ENCODE peak calls at places on chromosomes 13 and 19, in four cellular contexts. One of them, this sample, is unnamed.

GRCh38 chr19:50979758-50980157 is 4.0 kb downstream of the KLK7 start:
- DNase-seq in HepG2: no peak
- DNase-seq in K562: no peak
- DNase-seq in HEK293T: no peak
- DNase-seq in this sample: no peak

GRCh38 chr13:73767747-73768315 is 366.4 kb downstream of the KLF12 start:
- DNase-seq in HEK293T: peak; percentile 56
- DNase-seq in HepG2: peak; percentile 9
- DNase-seq in K562: peak; percentile 8
- DNase-seq in this sample: peak; percentile 29

GRCh38 chr19:3270908-3271307 is 46.4 kb downstream of the CELF5 start:
- DNase-seq in HEK293T: peak; percentile 36
- DNase-seq in HepG2: peak; percentile 43
- DNase-seq in K562: peak; percentile 62
- DNase-seq in this sample: peak; percentile 66

GRCh38 chr13:42307461-42307860 is 35.5 kb downstream of the AKAP11 start:
- DNase-seq in K562: no peak
- DNase-seq in HepG2: no peak
- DNase-seq in HEK293T: no peak
- DNase-seq in this sample: no peak

GRCh38 chr13:46575843-46576242 is 22.9 kb downstream of the LRCH1 start:
- DNase-seq in K562: no peak
- DNase-seq in HEK293T: no peak
- DNase-seq in HepG2: no peak
- DNase-seq in this sample: no peak

GRCh38 chr13:50326271-50326670 is 311.0 kb downstream of the KCNRG start:
- DNase-seq in HEK293T: no peak
- DNase-seq in HepG2: no peak
- DNase-seq in K562: no peak
- DNase-seq in this sample: no peak

GRCh38 chr19:40704491-40705361 is 12.0 kb downstream of the COQ8B start:
- DNase-seq in HepG2: no peak
- DNase-seq in K562: no peak
- DNase-seq in HEK293T: no peak
- DNase-seq in this sample: no peak

GRCh38 chr19:18013621-18014111 is 5.7 kb downstream of the ARRDC2 start:
- DNase-seq in K562: peak; percentile 24
- DNase-seq in HepG2: peak; percentile 95
- DNase-seq in HEK293T: no peak
- DNase-seq in this sample: no peak

GRCh38 chr19:19342086-19343015 is 21.7 kb downstream of the MAU2 start:
- DNase-seq in K562: peak; percentile 83
- DNase-seq in HEK293T: peak; percentile 86
- DNase-seq in HepG2: peak; percentile 44
- DNase-seq in this sample: peak; percentile 78

GRCh38 chr19:57914517-57914916 is 1.9 kb downstream of the ZNF417 start:
- DNase-seq in HEK293T: no peak
- DNase-seq in K562: no peak
- DNase-seq in HepG2: peak; percentile 13
- DNase-seq in this sample: no peak

GRCh38 chr13:94247890-94248289 is 231.6 kb downstream of the DCT start:
- DNase-seq in K562: no peak
- DNase-seq in HepG2: no peak
- DNase-seq in HEK293T: no peak
- DNase-seq in this sample: no peak

GRCh38 chr19:13428352-13428751 is 77.9 kb downstream of the CACNA1A start:
- DNase-seq in HEK293T: peak; percentile 30
- DNase-seq in HepG2: no peak
- DNase-seq in K562: peak; percentile 44
- DNase-seq in this sample: peak; percentile 28

GRCh38 chr13:49926019-49926418 is 10.1 kb downstream of the SPRYD7 start:
- DNase-seq in K562: no peak
- DNase-seq in HepG2: no peak
- DNase-seq in HEK293T: no peak
- DNase-seq in this sample: no peak

GRCh38 chr19:46739290-46739771 is 6.5 kb upstream of the FKRP start:
- DNase-seq in K562: no peak
- DNase-seq in HEK293T: no peak
- DNase-seq in HepG2: no peak
- DNase-seq in this sample: no peak

GRCh38 chr13:51731759-51732158 is 72.2 kb downstream of the DHRS12 start:
- DNase-seq in HEK293T: no peak
- DNase-seq in HepG2: no peak
- DNase-seq in K562: no peak
- DNase-seq in this sample: no peak
- TF ChIP-seq ELF4 in HEK293T: no peak
- TF ChIP-seq ELF4 in HepG2: no peak
- TF ChIP-seq ELF4 in K562: no peak
- TF ChIP-seq ELF4 in this sample: no peak

DNA sequence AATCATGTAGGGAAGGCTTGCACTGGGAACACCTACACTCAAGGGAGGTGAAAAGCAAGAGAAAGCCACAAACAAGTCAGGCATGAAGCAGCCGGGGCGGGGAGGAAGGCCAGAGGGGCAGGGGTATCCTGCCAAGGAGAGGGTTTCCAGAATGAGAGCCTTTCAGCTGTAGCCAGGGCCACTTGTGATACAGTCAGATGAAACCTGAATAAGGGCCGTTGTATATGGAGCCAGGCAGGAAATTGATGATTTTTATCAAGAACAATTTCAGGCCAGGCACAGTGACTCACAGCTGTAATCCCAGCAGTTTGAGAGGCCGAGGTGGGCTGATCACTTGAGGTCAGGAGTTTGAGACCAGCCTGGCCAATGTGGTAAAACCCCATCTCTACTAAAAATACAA is 4.4 kb downstream of the TRPM4 start:
- DNase-seq in HEK293T: no peak
- DNase-seq in HepG2: no peak
- DNase-seq in K562: no peak
- DNase-seq in this sample: no peak
- TF ChIP-seq ELF4 in HEK293T: no peak
- TF ChIP-seq ELF4 in HepG2: no peak
- TF ChIP-seq ELF4 in K562: no peak
- TF ChIP-seq ELF4 in this sample: no peak

GRCh38 chr19:56821209-56821608 is 19.3 kb downstream of the PEG3 start:
- DNase-seq in HepG2: no peak
- DNase-seq in HEK293T: no peak
- DNase-seq in K562: no peak
- DNase-seq in this sample: no peak

GRCh38 chr19:56822755-56823154 is 17.8 kb downstream of the PEG3 start:
- DNase-seq in HEK293T: no peak
- DNase-seq in HepG2: no peak
- DNase-seq in K562: no peak
- DNase-seq in this sample: no peak

GRCh38 chr19:56823956-56824355 is 16.6 kb downstream of the PEG3 start:
- DNase-seq in HepG2: no peak
- DNase-seq in HEK293T: no peak
- DNase-seq in K562: no peak
- DNase-seq in this sample: no peak

GRCh38 chr19:56823417-56823816 is 17.1 kb downstream of the PEG3 start:
- DNase-seq in K562: no peak
- DNase-seq in HepG2: no peak
- DNase-seq in HEK293T: no peak
- DNase-seq in this sample: no peak

GRCh38 chr19:56821675-56822074 is 18.9 kb downstream of the PEG3 start:
- DNase-seq in HEK293T: no peak
- DNase-seq in K562: no peak
- DNase-seq in HepG2: no peak
- DNase-seq in this sample: no peak
- TF ChIP-seq ELF4 in HEK293T: no peak
- TF ChIP-seq ELF4 in K562: no peak
- TF ChIP-seq ELF4 in HepG2: no peak
- TF ChIP-seq ELF4 in this sample: no peak

GRCh38 chr13:30730526-30730925 is 4.8 kb upstream of the ALOX5AP start:
- DNase-seq in K562: no peak
- DNase-seq in HepG2: peak; percentile 3
- DNase-seq in HEK293T: no peak
- DNase-seq in this sample: peak; percentile 44
- TF ChIP-seq ELF4 in K562: no peak
- TF ChIP-seq ELF4 in HepG2: no peak
- TF ChIP-seq ELF4 in HEK293T: no peak
- TF ChIP-seq ELF4 in this sample: no peak

DNA sequence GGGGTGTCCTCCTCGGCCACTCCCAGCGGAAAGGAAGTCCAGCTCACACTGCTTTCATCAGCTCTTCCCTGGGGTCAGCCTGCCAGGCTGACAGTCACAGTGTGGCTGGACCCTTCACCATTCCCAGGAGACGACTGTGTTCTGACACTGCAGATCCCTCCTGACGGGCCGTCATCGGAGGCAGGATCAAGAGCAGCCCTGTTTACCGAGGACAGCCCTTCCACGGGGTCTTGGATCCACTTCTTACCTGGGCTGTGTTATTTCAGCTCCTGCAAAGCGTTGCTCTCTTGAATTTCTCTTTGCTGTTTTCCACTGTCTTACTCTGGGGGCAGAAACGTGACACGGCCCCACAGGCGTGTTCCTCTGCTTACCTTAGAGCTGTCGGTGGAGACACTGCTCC is 149.9 kb upstream of the SOX1 start:
- DNase-seq in HepG2: no peak
- DNase-seq in HEK293T: no peak
- DNase-seq in K562: no peak
- DNase-seq in this sample: no peak
- TF ChIP-seq ELF4 in HepG2: no peak
- TF ChIP-seq ELF4 in HEK293T: no peak
- TF ChIP-seq ELF4 in K562: no peak
- TF ChIP-seq ELF4 in this sample: no peak

GRCh38 chr13:93227280-93227905 is 786 bp downstream of the GPC6 start:
- DNase-seq in K562: no peak
- DNase-seq in HEK293T: peak; percentile 59
- DNase-seq in HepG2: peak; percentile 28
- DNase-seq in this sample: peak; percentile 56

GRCh38 chr13:93226065-93226622 is 463 bp upstream of the GPC6 start:
- DNase-seq in HepG2: peak; percentile 52
- DNase-seq in K562: no peak
- DNase-seq in HEK293T: no peak
- DNase-seq in this sample: no peak

GRCh38 chr13:93227906-93228801 is 1.5 kb downstream of the GPC6 start:
- DNase-seq in HepG2: peak; percentile 80
- DNase-seq in K562: peak; percentile 69
- DNase-seq in HEK293T: peak; percentile 87
- DNase-seq in this sample: peak; percentile 79

GRCh38 chr13:93225610-93226009 is 997 bp upstream of the GPC6 start:
- DNase-seq in HepG2: no peak
- DNase-seq in HEK293T: no peak
- DNase-seq in K562: no peak
- DNase-seq in this sample: no peak

DNA sequence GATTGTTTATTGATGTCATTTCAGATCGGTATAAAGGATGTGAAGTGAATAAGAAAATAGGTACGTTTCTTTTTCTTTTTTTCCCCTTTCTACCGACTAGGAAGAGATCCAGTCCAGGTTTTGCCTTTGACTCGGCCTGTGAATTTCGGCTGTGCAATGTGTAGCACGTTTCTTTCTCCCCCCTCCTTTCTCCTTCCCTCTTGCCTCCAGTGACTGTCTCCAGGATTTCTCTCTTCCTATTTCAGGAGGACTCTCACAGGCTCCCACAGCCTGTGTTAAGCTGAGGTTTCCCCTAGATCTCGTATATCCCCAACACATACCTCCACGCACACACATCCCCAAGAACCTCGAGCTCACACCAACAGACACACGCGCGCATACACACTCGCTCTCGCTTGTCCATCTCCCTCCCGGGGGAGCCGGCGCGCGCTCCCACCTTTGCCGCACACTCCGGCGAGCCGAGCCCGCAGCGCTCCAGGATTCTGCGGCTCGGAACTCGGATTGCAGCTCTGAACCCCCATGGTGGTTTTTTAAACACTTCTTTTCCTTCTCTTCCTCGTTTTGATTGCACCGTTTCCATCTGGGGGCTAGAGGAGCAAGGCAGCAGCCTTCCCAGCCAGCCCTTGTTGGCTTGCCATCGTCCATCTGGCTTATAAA is at the start of gene GPC6:
- DNase-seq in HepG2: peak; percentile 79
- DNase-seq in K562: no peak
- DNase-seq in HEK293T: peak; percentile 83
- DNase-seq in this sample: peak; percentile 58
- TF ChIP-seq ELF4 in HepG2: no peak
- TF ChIP-seq ELF4 in K562: no peak
- TF ChIP-seq ELF4 in HEK293T: peak; percentile 48
- TF ChIP-seq ELF4 in this sample: no peak

GRCh38 chr13:67230774-67231480 is 791 bp upstream of the PCDH9 start:
- DNase-seq in HEK293T: peak; percentile 87
- DNase-seq in K562: peak; percentile 11
- DNase-seq in HepG2: peak; percentile 9
- DNase-seq in this sample: peak; percentile 69
- TF ChIP-seq ELF4 in HEK293T: no peak
- TF ChIP-seq ELF4 in K562: no peak
- TF ChIP-seq ELF4 in HepG2: no peak
- TF ChIP-seq ELF4 in this sample: no peak

DNA sequence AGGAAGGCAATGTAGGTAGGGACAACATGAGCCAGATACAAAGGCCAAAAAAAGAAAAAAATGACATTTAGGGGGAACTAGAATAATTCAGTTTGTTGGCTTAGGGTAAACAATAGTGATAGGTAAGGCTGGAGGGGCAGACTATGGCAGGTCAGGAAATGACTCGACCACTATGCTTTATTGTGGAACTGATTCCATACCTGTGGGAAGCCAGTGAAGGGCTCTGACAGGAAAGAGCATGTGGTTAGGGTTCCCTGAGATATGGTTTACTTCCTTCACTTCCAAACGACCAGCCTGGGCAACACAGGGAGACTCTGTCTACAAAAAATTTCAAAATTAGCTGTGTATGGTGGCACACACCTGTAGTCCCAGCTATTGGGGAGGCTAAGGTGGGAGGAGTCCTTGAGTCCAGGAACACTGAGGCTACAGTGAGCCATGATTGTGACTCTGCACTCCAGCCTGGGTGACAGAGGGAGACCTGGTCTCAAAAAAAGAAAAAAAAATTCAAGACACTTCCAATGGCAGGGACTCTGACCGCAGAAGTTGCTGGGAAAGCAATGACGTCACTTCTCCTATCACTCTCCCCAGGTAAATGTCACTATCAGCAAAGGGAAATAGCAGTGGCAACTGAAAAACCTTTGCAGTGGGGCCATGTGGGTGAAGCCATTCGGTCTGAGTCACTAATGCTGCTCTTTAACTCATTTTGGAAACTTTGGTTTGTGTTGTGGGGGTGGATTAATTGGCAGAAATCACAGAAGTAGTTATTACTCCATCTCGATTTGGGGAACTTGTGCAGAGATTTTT is 192.8 kb upstream of the TSC22D1 start:
- DNase-seq in K562: no peak
- DNase-seq in HEK293T: no peak
- DNase-seq in HepG2: no peak
- DNase-seq in this sample: no peak
- TF ChIP-seq ELF4 in K562: no peak
- TF ChIP-seq ELF4 in HEK293T: no peak
- TF ChIP-seq ELF4 in HepG2: no peak
- TF ChIP-seq ELF4 in this sample: no peak

GRCh38 chr19:4374451-4375163 is 25.7 kb downstream of the SH3GL1 start:
- DNase-seq in HepG2: peak; percentile 79
- DNase-seq in HEK293T: no peak
- DNase-seq in K562: peak; percentile 84
- DNase-seq in this sample: no peak
- TF ChIP-seq ELF4 in HepG2: no peak
- TF ChIP-seq ELF4 in HEK293T: no peak
- TF ChIP-seq ELF4 in K562: peak; percentile 93
- TF ChIP-seq ELF4 in this sample: no peak